ENCODE peak calls at places on chromosomes 13 and 19, in eight cellular contexts. X is thoracic aorta, T is tibial nerve, H is Peyer's patch, C is cardiac fibroblast, B is SK-N-SH, W is fibroblast of lung, G is progenitor cell of endocrine pancreas. K is an unnamed sample.

GRCh38 chr19:5896365-5897076 is 7.1 kb downstream of the NDUFA11 start:
- DNase-seq in X (no peak), T (no peak), H (no peak), C (no peak), B (no peak), W (no peak), G (no peak), K (no peak)

GRCh38 chr13:30340367-30341184 is 33.2 kb upstream of the KATNAL1 start:
- DNase-seq in X (peak), T (peak), H (no peak), C (peak), B (peak), W (peak), G (no peak), K (peak)

GRCh38 chr13:62331384-62331783 is 915.7 kb upstream of the PCDH20 start:
- DNase-seq in X (no peak), T (no peak), H (no peak), C (no peak), B (no peak), W (no peak), G (no peak), K (no peak)

GRCh38 chr13:23159205-23159586 is 21.6 kb upstream of the SGCG start:
- DNase-seq in X (no peak), T (peak), H (no peak), C (peak), B (peak), W (peak), G (peak), K (no peak)

GRCh38 chr19:5340637-5341447 is at the start of gene PTPRS:
- DNase-seq in X (no peak), T (peak), H (peak), C (peak), B (peak), W (peak), G (peak), K (peak)

GRCh38 chr19:44627631-44628030 is 14.3 kb downstream of the IGSF23 start:
- DNase-seq in X (no peak), T (no peak), H (no peak), C (no peak), B (no peak), W (no peak), G (no peak), K (no peak)

GRCh38 chr19:49614096-49614857 is 23.3 kb downstream of the PRR12 start:
- DNase-seq in X (no peak), T (no peak), H (no peak), C (peak), B (no peak), W (peak), G (no peak), K (no peak)

GRCh38 chr19:45455707-45456499 is 11.9 kb upstream of the FOSB start:
- DNase-seq in X (peak), T (peak), H (peak), C (peak), B (peak), W (peak), G (peak), K (peak)

GRCh38 chr13:33402975-33403374 is 117.4 kb upstream of the STARD13 start:
- DNase-seq in X (no peak), T (no peak), H (no peak), C (no peak), B (no peak), W (no peak), G (no peak), K (no peak)

GRCh38 chr13:75818181-75819110 is 182.3 kb downstream of the LMO7 start:
- DNase-seq in X (no peak), T (no peak), H (no peak), C (no peak), B (no peak), W (no peak), G (no peak), K (no peak)

GRCh38 chr13:60329221-60329983 is 67.6 kb upstream of the TDRD3 start:
- DNase-seq in X (no peak), T (no peak), H (no peak), C (peak), B (peak), W (peak), G (peak), K (no peak)

GRCh38 chr19:9054768-9055167 is 32.1 kb upstream of the OR1M1 start:
- DNase-seq in X (no peak), T (no peak), H (no peak), C (no peak), B (no peak), W (no peak), G (no peak), K (no peak)

GRCh38 chr19:571127-571974 is 1.0 kb upstream of the BSG start:
- DNase-seq in X (no peak), T (no peak), H (peak), C (peak), B (no peak), W (peak), G (no peak), K (peak)

GRCh38 chr19:39701291-39701690 is 3.0 kb upstream of the LGALS14 start:
- DNase-seq in X (no peak), T (no peak), H (no peak), C (no peak), B (no peak), W (no peak), G (no peak), K (no peak)

GRCh38 chr19:38425810-38426466 is at the start of gene RASGRP4:
- DNase-seq in X (no peak), T (no peak), H (peak), C (no peak), B (no peak), W (no peak), G (no peak), K (no peak)
- TF ChIP-seq CTCF in X (no peak), T (no peak), H (no peak), C (no peak), B (no peak), W (no peak), G (no peak), K (no peak)

GRCh38 chr13:37984357-37984756 is 114.8 kb upstream of the TRPC4 start:
- DNase-seq in X (no peak), T (no peak), H (no peak), C (no peak), B (no peak), W (no peak), G (no peak), K (no peak)
- TF ChIP-seq CTCF in X (no peak), T (no peak), H (no peak), C (no peak), B (peak), W (no peak), G (no peak), K (peak)

GRCh38 chr19:42115705-42116104 is 16.5 kb downstream of the POU2F2 start:
- DNase-seq in X (no peak), T (no peak), H (no peak), C (no peak), B (no peak), W (no peak), G (no peak), K (no peak)

GRCh38 chr19:42115219-42115618 is 17.0 kb downstream of the POU2F2 start:
- DNase-seq in X (no peak), T (no peak), H (no peak), C (no peak), B (no peak), W (peak), G (no peak), K (no peak)

GRCh38 chr19:42114412-42114811 is 17.8 kb downstream of the POU2F2 start:
- DNase-seq in X (no peak), T (no peak), H (peak), C (no peak), B (no peak), W (no peak), G (no peak), K (no peak)

GRCh38 chr19:42111811-42112210 is 20.4 kb downstream of the POU2F2 start:
- DNase-seq in X (no peak), T (no peak), H (no peak), C (peak), B (no peak), W (no peak), G (no peak), K (no peak)

DNA sequence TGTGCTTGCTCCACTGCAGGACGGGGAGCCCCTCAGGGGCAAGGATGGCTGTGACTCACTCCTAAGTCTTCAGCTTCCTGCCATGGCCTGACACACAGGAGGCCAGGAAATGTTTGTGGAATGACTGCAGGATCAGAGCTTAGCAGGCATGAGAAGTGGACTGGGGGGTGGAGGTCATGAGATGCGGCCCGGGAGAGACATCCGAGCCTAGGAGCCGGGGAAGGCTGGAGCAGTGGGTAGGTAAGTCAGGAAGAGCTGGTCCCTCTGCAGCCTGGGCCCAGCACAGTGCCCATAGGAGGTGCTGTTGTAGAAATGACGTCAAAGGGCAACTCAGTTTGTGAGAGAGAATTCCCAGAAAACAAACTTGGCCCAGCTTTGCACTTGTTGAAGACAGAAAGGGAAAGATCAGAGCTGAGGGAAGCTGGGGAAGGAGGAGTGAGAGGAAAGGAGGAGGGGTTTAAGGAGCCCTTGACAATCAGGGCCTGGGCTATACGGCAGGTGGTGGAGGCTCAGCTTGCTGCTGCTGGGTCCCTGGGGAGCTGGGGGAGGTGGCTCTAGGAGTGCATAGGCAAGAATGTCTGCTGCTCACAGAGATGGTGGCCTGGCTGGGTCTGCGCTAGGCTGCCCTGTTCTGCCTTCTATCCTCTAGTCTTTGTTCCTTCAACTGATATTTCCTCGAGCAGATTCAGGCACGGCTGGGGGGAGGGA is 18.5 kb downstream of the POU2F2 start:
- DNase-seq in X (no peak), T (no peak), H (peak), C (peak), B (no peak), W (peak), G (no peak), K (no peak)
- TF ChIP-seq CTCF in X (no peak), T (no peak), H (no peak), C (peak), B (peak), W (peak), G (peak), K (peak)

GRCh38 chr19:41321600-41322270 is 11.8 kb downstream of the CCDC97 start:
- DNase-seq in X (no peak), T (no peak), H (no peak), C (peak), B (peak), W (peak), G (peak), K (peak)

GRCh38 chr19:41324231-41324702 is 14.3 kb downstream of the CCDC97 start:
- DNase-seq in X (no peak), T (no peak), H (no peak), C (no peak), B (no peak), W (no peak), G (no peak), K (no peak)

GRCh38 chr19:41322451-41322850 is 12.5 kb downstream of the CCDC97 start:
- DNase-seq in X (no peak), T (no peak), H (no peak), C (no peak), B (no peak), W (no peak), G (no peak), K (no peak)

GRCh38 chr19:41323430-41324125 is 13.6 kb downstream of the CCDC97 start:
- DNase-seq in X (peak), T (peak), H (no peak), C (peak), B (peak), W (peak), G (no peak), K (peak)

DNA sequence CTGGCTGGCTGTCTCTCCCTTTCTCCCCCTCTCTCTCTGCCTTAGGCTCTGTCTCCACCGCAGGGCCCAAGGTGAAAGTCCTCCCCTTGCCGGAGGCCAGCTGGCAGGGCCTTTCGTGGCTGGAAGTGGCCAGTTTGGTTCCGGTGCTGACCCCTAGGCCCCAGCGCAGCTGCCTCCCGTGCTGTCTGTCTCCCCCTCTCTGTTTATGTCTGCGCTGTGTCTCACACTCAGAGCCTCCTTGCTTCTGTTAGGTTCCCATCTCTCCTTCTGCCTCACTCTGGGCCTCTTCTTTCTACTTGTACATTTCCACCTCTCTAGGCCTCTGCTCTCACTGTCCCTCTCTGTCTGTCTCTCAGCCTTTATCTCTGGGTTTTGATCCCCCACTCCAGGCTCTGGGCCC is 13.1 kb downstream of the CCDC97 start:
- DNase-seq in X (no peak), T (no peak), H (no peak), C (peak), B (no peak), W (peak), G (no peak), K (no peak)
- TF ChIP-seq CTCF in X (no peak), T (no peak), H (no peak), C (no peak), B (no peak), W (no peak), G (no peak), K (no peak)

GRCh38 chr19:15589760-15590451 is 25.1 kb upstream of the CYP4F8 start:
- DNase-seq in X (no peak), T (no peak), H (no peak), C (no peak), B (no peak), W (no peak), G (no peak), K (peak)

GRCh38 chr19:15584541-15585115 is 30.4 kb upstream of the CYP4F8 start:
- DNase-seq in X (peak), T (peak), H (peak), C (peak), B (peak), W (peak), G (no peak), K (peak)

GRCh38 chr19:15583346-15583745 is 31.7 kb upstream of the CYP4F8 start:
- DNase-seq in X (no peak), T (no peak), H (no peak), C (no peak), B (no peak), W (no peak), G (no peak), K (peak)

GRCh38 chr19:15587663-15588062 is 27.4 kb upstream of the CYP4F8 start:
- DNase-seq in X (no peak), T (peak), H (no peak), C (no peak), B (no peak), W (no peak), G (no peak), K (peak)

DNA sequence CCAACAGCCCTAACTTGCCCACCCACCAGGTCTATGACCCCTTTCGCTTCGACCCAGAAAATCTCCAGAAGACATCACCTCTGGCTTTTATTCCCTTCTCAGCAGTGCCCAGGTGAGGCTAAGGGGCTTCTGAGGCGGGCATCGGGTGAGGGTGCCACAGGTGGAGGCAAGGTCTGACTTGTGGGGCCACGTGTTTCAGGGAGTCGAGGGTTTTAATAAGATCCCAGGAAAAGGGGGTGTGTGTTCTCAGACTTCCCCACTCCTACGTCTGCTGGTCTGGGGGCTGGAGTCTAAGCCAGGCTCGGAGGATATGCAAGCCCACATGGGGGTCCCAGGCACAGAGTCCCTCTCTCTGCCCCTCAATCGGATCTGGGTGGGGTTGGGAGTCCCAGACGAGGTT is 30.9 kb upstream of the CYP4F8 start:
- DNase-seq in X (no peak), T (no peak), H (no peak), C (no peak), B (no peak), W (no peak), G (no peak), K (peak)
- TF ChIP-seq CTCF in X (no peak), T (no peak), H (no peak), C (no peak), B (no peak), W (no peak), G (no peak), K (no peak)

GRCh38 chr13:72805663-72806341 is 23.9 kb downstream of the PIBF1 start:
- DNase-seq in X (no peak), T (no peak), H (no peak), C (peak), B (no peak), W (peak), G (no peak), K (no peak)
- TF ChIP-seq CTCF in X (no peak), T (no peak), H (no peak), C (no peak), B (no peak), W (no peak), G (no peak), K (no peak)

GRCh38 chr13:109747524-109747923 is 38.9 kb downstream of the IRS2 start:
- DNase-seq in X (no peak), T (no peak), H (no peak), C (no peak), B (no peak), W (peak), G (no peak), K (no peak)
- TF ChIP-seq CTCF in X (no peak), T (no peak), H (no peak), C (no peak), B (peak), W (peak), G (no peak), K (no peak)

DNA sequence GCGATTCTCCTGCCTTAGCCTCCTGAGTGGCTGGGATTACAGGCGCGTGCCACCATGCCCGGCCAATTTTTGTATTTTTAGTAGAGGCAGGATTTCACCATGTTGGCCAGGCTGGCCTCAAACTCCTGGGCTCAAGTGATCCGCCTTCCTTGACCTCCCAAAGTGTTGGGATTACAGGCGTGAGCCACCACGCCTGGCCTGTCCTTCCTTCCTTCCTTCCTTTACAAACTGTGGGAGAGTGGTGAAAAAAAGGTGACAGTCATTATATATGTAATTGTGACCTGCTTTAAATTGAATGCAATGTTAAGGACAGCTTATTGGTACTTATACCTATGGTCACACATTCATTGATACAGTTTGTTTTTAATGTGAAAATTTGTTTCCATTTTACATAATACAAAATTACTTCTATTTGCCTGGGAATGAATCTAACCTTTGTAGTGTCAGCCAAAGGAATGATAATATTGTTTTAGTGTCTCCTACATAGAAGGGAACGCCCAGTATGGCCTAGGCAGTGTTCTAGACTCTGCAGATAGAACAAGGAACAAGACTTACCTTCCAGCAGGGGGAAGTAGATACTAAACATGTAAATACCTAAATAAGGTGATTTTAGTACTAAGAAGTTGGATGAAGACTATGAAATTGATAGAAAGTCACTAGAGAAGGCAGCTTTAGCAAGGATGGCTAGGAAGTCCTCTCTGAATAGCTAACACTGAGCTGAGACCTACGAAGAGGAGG is 146.3 kb downstream of the GGACT start:
- DNase-seq in X (no peak), T (no peak), H (no peak), C (no peak), B (no peak), W (no peak), G (no peak), K (no peak)
- TF ChIP-seq CTCF in X (no peak), T (no peak), H (no peak), C (no peak), B (no peak), W (no peak), G (no peak), K (peak)

GRCh38 chr13:38899581-38899980 is 91.0 kb downstream of the STOML3 start:
- DNase-seq in X (no peak), T (no peak), H (no peak), C (no peak), B (no peak), W (no peak), G (no peak), K (no peak)

GRCh38 chr13:38902551-38902950 is 88.1 kb downstream of the STOML3 start:
- DNase-seq in X (no peak), T (no peak), H (no peak), C (no peak), B (no peak), W (no peak), G (no peak), K (no peak)

GRCh38 chr13:38898481-38898880 is 92.2 kb downstream of the STOML3 start:
- DNase-seq in X (no peak), T (no peak), H (no peak), C (no peak), B (no peak), W (no peak), G (no peak), K (no peak)

GRCh38 chr13:38897521-38897920 is 93.1 kb downstream of the STOML3 start:
- DNase-seq in X (no peak), T (no peak), H (no peak), C (no peak), B (no peak), W (no peak), G (no peak), K (no peak)

DNA sequence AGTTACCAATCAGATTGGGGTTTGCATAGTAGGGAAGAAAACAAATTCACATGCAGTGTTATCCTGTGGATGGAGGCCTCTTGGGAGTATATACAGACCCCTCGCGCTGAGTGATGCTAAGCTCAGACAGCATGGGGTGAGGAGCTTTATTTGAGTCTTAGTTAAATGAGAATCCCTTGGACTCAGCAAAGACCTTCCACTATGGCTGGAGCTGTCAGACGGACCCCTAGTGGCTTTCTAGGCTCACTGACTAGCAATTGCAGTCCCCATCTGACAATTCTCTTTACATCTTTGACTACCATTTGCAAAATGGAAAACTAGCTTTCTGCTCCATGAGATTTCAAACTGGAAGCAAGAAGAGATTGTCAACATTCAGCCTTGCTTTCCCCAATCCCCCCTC is 90.4 kb downstream of the STOML3 start:
- DNase-seq in X (no peak), T (no peak), H (no peak), C (no peak), B (peak), W (no peak), G (no peak), K (no peak)
- TF ChIP-seq CTCF in X (no peak), T (no peak), H (no peak), C (no peak), B (no peak), W (peak), G (peak), K (peak)